ENCODE peak calls at places on chromosomes 7 and 10, in four cellular contexts. One of them, this sample, is unnamed.

GRCh38 chr10:114220281-114220680 is 18.8 kb upstream of the VWA2 start:
- DNase-seq in fibroblast of mammary gland: no peak
- DNase-seq in transverse colon: no peak
- DNase-seq in left ventricle myocardium inferior: no peak
- DNase-seq in this sample: no peak

GRCh38 chr10:4241724-4242345 is 456.8 kb upstream of the KLF6 start:
- DNase-seq in fibroblast of mammary gland: peak; percentile 100
- DNase-seq in transverse colon: no peak
- DNase-seq in left ventricle myocardium inferior: peak; percentile 30
- DNase-seq in this sample: peak; percentile 100

GRCh38 chr7:26681819-26682418 is 182.5 kb downstream of the SKAP2 start:
- DNase-seq in fibroblast of mammary gland: peak; percentile 50
- DNase-seq in transverse colon: no peak
- DNase-seq in left ventricle myocardium inferior: no peak
- DNase-seq in this sample: no peak

GRCh38 chr10:24456319-24456718 is 247.4 kb downstream of the KIAA1217 start:
- DNase-seq in fibroblast of mammary gland: peak; percentile 99
- DNase-seq in transverse colon: no peak
- DNase-seq in left ventricle myocardium inferior: no peak
- DNase-seq in this sample: peak; percentile 97

GRCh38 chr7:44631458-44632115 is 25.2 kb downstream of the OGDH start:
- DNase-seq in fibroblast of mammary gland: no peak
- DNase-seq in transverse colon: no peak
- DNase-seq in left ventricle myocardium inferior: no peak
- DNase-seq in this sample: no peak

GRCh38 chr10:70457759-70458305 is 16.4 kb upstream of the NODAL start:
- DNase-seq in fibroblast of mammary gland: no peak
- DNase-seq in transverse colon: no peak
- DNase-seq in left ventricle myocardium inferior: no peak
- DNase-seq in this sample: no peak

GRCh38 chr7:47277321-47277781 is 304.6 kb downstream of the TNS3 start:
- DNase-seq in fibroblast of mammary gland: no peak
- DNase-seq in transverse colon: no peak
- DNase-seq in left ventricle myocardium inferior: no peak
- DNase-seq in this sample: no peak

GRCh38 chr10:129777687-129778086 is 186.4 kb downstream of the EBF3 start:
- DNase-seq in fibroblast of mammary gland: no peak
- DNase-seq in transverse colon: no peak
- DNase-seq in left ventricle myocardium inferior: no peak
- DNase-seq in this sample: no peak

GRCh38 chr10:72316748-72317435 is 37.8 kb downstream of the DNAJB12 start:
- DNase-seq in fibroblast of mammary gland: no peak
- DNase-seq in transverse colon: peak; percentile 84
- DNase-seq in left ventricle myocardium inferior: peak; percentile 73
- DNase-seq in this sample: no peak

GRCh38 chr10:86410542-86411124 is 44.0 kb upstream of the GRID1 start:
- DNase-seq in fibroblast of mammary gland: peak; percentile 82
- DNase-seq in transverse colon: no peak
- DNase-seq in left ventricle myocardium inferior: no peak
- DNase-seq in this sample: peak; percentile 70

GRCh38 chr10:5659702-5660528 is 6.5 kb downstream of the ASB13 start:
- DNase-seq in fibroblast of mammary gland: peak; percentile 86
- DNase-seq in transverse colon: peak; percentile 63
- DNase-seq in left ventricle myocardium inferior: no peak
- DNase-seq in this sample: peak; percentile 53

GRCh38 chr7:30924624-30925023 is 13.0 kb downstream of the AQP1 start:
- DNase-seq in fibroblast of mammary gland: no peak
- DNase-seq in transverse colon: peak; percentile 4
- DNase-seq in left ventricle myocardium inferior: peak; percentile 4
- DNase-seq in this sample: no peak

GRCh38 chr7:157484411-157485081 is 147.7 kb downstream of the DNAJB6 start:
- DNase-seq in fibroblast of mammary gland: no peak
- DNase-seq in transverse colon: no peak
- DNase-seq in left ventricle myocardium inferior: no peak
- DNase-seq in this sample: no peak

GRCh38 chr7:98922392-98923107 is 44.2 kb downstream of the TRRAP start:
- DNase-seq in fibroblast of mammary gland: peak; percentile 78
- DNase-seq in transverse colon: no peak
- DNase-seq in left ventricle myocardium inferior: no peak
- DNase-seq in this sample: peak; percentile 57

GRCh38 chr10:110142965-110143364 is 64.4 kb upstream of the MXI1 start:
- DNase-seq in fibroblast of mammary gland: no peak
- DNase-seq in transverse colon: no peak
- DNase-seq in left ventricle myocardium inferior: no peak
- DNase-seq in this sample: no peak

GRCh38 chr7:84490661-84491060 is 296.1 kb upstream of the SEMA3A start:
- DNase-seq in fibroblast of mammary gland: peak; percentile 23
- DNase-seq in transverse colon: no peak
- DNase-seq in left ventricle myocardium inferior: no peak
- DNase-seq in this sample: peak; percentile 64

GRCh38 chr10:49268185-49268584 is 30.8 kb upstream of the C10orf71 start:
- DNase-seq in fibroblast of mammary gland: no peak
- DNase-seq in transverse colon: no peak
- DNase-seq in left ventricle myocardium inferior: no peak
- DNase-seq in this sample: no peak

GRCh38 chr10:68897336-68897741 is 3.8 kb upstream of the DDX50 start:
- DNase-seq in fibroblast of mammary gland: peak; percentile 77
- DNase-seq in transverse colon: peak; percentile 53
- DNase-seq in left ventricle myocardium inferior: no peak
- DNase-seq in this sample: peak; percentile 70

GRCh38 chr7:121043314-121044234 is 55.1 kb downstream of the CPED1 start:
- DNase-seq in fibroblast of mammary gland: no peak
- DNase-seq in transverse colon: no peak
- DNase-seq in left ventricle myocardium inferior: no peak
- DNase-seq in this sample: no peak

GRCh38 chr10:48612241-48612943 is 7.5 kb upstream of the ARHGAP22 start:
- DNase-seq in fibroblast of mammary gland: no peak
- DNase-seq in transverse colon: no peak
- DNase-seq in left ventricle myocardium inferior: no peak
- DNase-seq in this sample: no peak

GRCh38 chr10:77478248-77478963 is 159.2 kb downstream of the KCNMA1 start:
- DNase-seq in fibroblast of mammary gland: peak; percentile 87
- DNase-seq in transverse colon: no peak
- DNase-seq in left ventricle myocardium inferior: no peak
- DNase-seq in this sample: peak; percentile 83

GRCh38 chr10:71212249-71213126 is at the start of gene UNC5B:
- DNase-seq in fibroblast of mammary gland: peak; percentile 77
- DNase-seq in transverse colon: peak; percentile 89
- DNase-seq in left ventricle myocardium inferior: peak; percentile 93
- DNase-seq in this sample: peak; percentile 79

GRCh38 chr7:28356619-28357018 is 55.7 kb upstream of the CREB5 start:
- DNase-seq in fibroblast of mammary gland: no peak
- DNase-seq in transverse colon: no peak
- DNase-seq in left ventricle myocardium inferior: no peak
- DNase-seq in this sample: no peak

GRCh38 chr7:148940702-148941597 is 56.9 kb upstream of the EZH2 start:
- DNase-seq in fibroblast of mammary gland: peak; percentile 92
- DNase-seq in transverse colon: peak; percentile 82
- DNase-seq in left ventricle myocardium inferior: peak; percentile 81
- DNase-seq in this sample: peak; percentile 86

DNA sequence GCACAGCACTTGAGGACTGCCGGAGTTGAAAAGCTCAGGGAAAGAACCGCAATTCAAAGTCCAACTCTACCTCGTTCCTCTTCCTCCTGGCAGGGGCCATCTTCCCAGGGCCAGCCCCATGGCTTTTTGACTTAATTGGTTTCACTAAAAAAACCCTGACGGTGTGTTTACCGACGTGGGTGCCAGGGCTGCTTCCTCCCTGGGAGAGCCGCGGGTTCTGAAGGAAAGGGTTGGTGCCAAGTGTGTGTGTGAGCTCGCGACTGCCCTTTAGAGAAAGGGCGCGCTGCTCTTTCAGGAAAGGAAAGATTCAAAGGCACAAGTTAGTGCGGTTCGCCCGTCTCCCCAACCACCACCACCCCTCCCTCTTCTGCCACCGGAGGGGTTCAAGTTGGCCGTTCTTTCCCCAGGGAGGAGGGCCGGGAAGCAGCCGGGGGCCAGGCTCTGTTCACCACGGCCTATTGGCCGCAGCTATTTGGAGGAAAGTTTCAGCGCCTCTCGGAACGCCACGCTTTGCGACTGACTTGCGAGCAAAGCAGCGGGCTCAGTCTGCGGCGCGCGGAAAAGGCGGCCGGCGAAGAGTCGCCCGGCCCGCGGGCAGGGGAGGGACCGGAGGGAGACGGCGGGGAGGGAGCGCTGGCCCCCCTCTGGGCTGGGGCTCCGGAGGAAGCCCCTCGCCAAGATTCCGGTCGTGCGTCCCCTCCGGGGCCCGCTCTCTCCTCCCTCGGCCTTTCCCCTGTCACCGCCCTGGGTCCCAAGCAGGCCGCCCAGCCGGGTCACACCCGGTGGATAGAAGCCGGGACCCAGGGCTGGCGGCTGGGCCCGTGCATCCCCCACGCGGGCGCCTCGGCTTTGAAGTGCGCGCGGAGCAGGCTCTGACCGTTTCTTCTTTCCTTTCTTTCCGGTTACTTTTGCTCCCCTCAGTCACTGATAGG is 165.8 kb upstream of the PPP1R3A start:
- DNase-seq in fibroblast of mammary gland: peak; percentile 20
- DNase-seq in transverse colon: peak; percentile 72
- DNase-seq in left ventricle myocardium inferior: peak; percentile 39
- DNase-seq in this sample: no peak
- H3K4me3 ChIP-seq in fibroblast of mammary gland: peak overlapping the region; percentile 77
- H3K4me3 ChIP-seq in transverse colon: peak overlapping the region; percentile 41
- H3K4me3 ChIP-seq in left ventricle myocardium inferior: peak overlapping the region; percentile 74
- H3K4me3 ChIP-seq in this sample: peak overlapping the region; percentile 80

DNA sequence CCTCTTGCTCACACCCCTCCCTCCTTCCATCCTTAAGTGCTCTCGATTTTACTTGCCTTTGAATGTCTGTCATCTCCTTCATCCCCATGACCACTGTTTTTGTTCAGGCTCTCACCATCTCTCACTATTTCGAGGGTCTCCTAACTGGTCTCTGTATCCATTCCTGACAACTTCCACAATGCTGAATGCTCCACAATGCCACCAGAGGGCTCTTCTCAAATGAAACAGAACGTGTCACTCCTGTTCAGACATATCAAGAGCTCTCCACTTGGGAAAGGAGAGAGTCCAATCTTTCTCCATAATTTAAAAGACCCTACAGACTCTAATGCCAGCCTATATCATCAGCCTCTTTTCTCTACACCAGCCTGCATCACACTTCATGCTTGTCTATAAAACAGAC is 9.0 kb upstream of the SLC13A1 start:
- DNase-seq in fibroblast of mammary gland: peak; percentile 31
- DNase-seq in transverse colon: no peak
- DNase-seq in left ventricle myocardium inferior: no peak
- DNase-seq in this sample: peak; percentile 11
- TF ChIP-seq CTCF in fibroblast of mammary gland: peak; percentile 47
- TF ChIP-seq CTCF in transverse colon: peak; percentile 37
- TF ChIP-seq CTCF in left ventricle myocardium inferior: peak; percentile 51
- TF ChIP-seq CTCF in this sample: peak; percentile 74

GRCh38 chr7:6376820-6377219 is 70.9 kb downstream of the DAGLB start:
- DNase-seq in fibroblast of mammary gland: no peak
- DNase-seq in transverse colon: no peak
- DNase-seq in left ventricle myocardium inferior: no peak
- DNase-seq in this sample: no peak
- H3K4me3 ChIP-seq in fibroblast of mammary gland: peak overlapping the region; percentile 7
- H3K4me3 ChIP-seq in transverse colon: no peak overlapping the region
- H3K4me3 ChIP-seq in left ventricle myocardium inferior: peak overlapping the region; percentile 74
- H3K4me3 ChIP-seq in this sample: peak overlapping the region; percentile 22

GRCh38 chr7:2709553-2710165 is 21.7 kb downstream of the AMZ1 start:
- DNase-seq in fibroblast of mammary gland: peak; percentile 42
- DNase-seq in transverse colon: peak; percentile 85
- DNase-seq in left ventricle myocardium inferior: peak; percentile 57
- DNase-seq in this sample: no peak
- TF ChIP-seq CTCF in fibroblast of mammary gland: peak; percentile 74
- TF ChIP-seq CTCF in transverse colon: peak; percentile 94
- TF ChIP-seq CTCF in left ventricle myocardium inferior: peak; percentile 90
- TF ChIP-seq CTCF in this sample: peak; percentile 95

GRCh38 chr7:151409555-151410404 is at the start of gene WDR86:
- DNase-seq in fibroblast of mammary gland: no peak
- DNase-seq in transverse colon: no peak
- DNase-seq in left ventricle myocardium inferior: no peak
- DNase-seq in this sample: no peak
- H3K4me3 ChIP-seq in fibroblast of mammary gland: peak within 1 kb of the TSS; percentile 23
- H3K4me3 ChIP-seq in transverse colon: peak within 1 kb of the TSS; percentile 31
- H3K4me3 ChIP-seq in left ventricle myocardium inferior: peak within 1 kb of the TSS; percentile 68
- H3K4me3 ChIP-seq in this sample: peak within 1 kb of the TSS; percentile 44

DNA sequence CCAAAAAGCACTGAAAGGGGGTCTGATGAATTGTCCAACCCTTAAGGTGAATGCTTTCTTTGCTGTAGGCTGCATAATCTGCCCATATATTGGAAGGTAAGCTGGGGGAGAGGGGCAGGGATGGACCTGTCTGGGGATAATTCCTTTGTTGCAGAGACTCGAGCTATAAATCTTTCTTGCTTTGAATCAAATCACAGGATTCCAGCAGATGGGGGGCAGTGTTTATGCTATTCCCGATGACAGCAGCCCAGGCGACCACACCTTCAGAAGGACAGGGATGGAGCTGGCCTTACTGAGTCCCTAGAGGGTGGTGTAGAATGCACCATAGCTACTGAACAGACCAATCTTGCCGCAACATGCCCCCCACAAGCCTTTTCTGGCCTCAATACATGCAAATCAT is 2.5 kb downstream of the PODXL start:
- DNase-seq in fibroblast of mammary gland: no peak
- DNase-seq in transverse colon: no peak
- DNase-seq in left ventricle myocardium inferior: no peak
- DNase-seq in this sample: no peak
- TF ChIP-seq CTCF in fibroblast of mammary gland: no peak
- TF ChIP-seq CTCF in transverse colon: no peak
- TF ChIP-seq CTCF in left ventricle myocardium inferior: no peak
- TF ChIP-seq CTCF in this sample: no peak

GRCh38 chr10:73871915-73872710 is 2.2 kb downstream of the CAMK2G start:
- DNase-seq in fibroblast of mammary gland: peak; percentile 39
- DNase-seq in transverse colon: peak; percentile 79
- DNase-seq in left ventricle myocardium inferior: no peak
- DNase-seq in this sample: peak; percentile 27
- H3K4me3 ChIP-seq in fibroblast of mammary gland: no peak overlapping the region
- H3K4me3 ChIP-seq in transverse colon: no peak overlapping the region
- H3K4me3 ChIP-seq in left ventricle myocardium inferior: peak overlapping the region; percentile 89
- H3K4me3 ChIP-seq in this sample: no peak overlapping the region